ENCODE peak calls at places on chromosomes 16 and 17, in four cellular contexts. One of them, this sample, is unnamed.

GRCh38 chr17:781920-782731 is at the start of the genes GLOD4 and MRM3:
- DNase-seq in K562: peak; percentile 90
- DNase-seq in GM12878: peak; percentile 72
- DNase-seq in GM12891: peak; percentile 97
- DNase-seq in this sample: peak; percentile 77

GRCh38 chr16:59459811-59460210 is 725.7 kb upstream of the GOT2 start:
- DNase-seq in GM12891: no peak
- DNase-seq in K562: no peak
- DNase-seq in GM12878: no peak
- DNase-seq in this sample: no peak

GRCh38 chr16:52756812-52757517 is 210.0 kb upstream of the TOX3 start:
- DNase-seq in GM12878: no peak
- DNase-seq in GM12891: no peak
- DNase-seq in K562: no peak
- DNase-seq in this sample: no peak

GRCh38 chr16:64996641-64997040 is 125.2 kb downstream of the CDH11 start:
- DNase-seq in GM12891: no peak
- DNase-seq in GM12878: no peak
- DNase-seq in K562: no peak
- DNase-seq in this sample: no peak

GRCh38 chr16:25434061-25434460 is 176.4 kb upstream of the ZKSCAN2 start:
- DNase-seq in GM12891: no peak
- DNase-seq in K562: no peak
- DNase-seq in GM12878: no peak
- DNase-seq in this sample: no peak

GRCh38 chr17:58447039-58447975 is 30.0 kb upstream of the RNF43 start:
- DNase-seq in K562: peak; percentile 74
- DNase-seq in GM12891: peak; percentile 35
- DNase-seq in GM12878: peak; percentile 53
- DNase-seq in this sample: peak; percentile 68

GRCh38 chr17:48883171-48883570 is 9.4 kb upstream of the ATP5MC1 start:
- DNase-seq in K562: no peak
- DNase-seq in GM12891: no peak
- DNase-seq in GM12878: no peak
- DNase-seq in this sample: no peak

GRCh38 chr16:75121949-75122568 is 5.5 kb upstream of the LDHD start:
- DNase-seq in GM12878: no peak
- DNase-seq in GM12891: no peak
- DNase-seq in K562: no peak
- DNase-seq in this sample: no peak

GRCh38 chr16:87199901-87200300 is 117.3 kb downstream of the C16orf95 start:
- DNase-seq in GM12891: no peak
- DNase-seq in GM12878: no peak
- DNase-seq in K562: no peak
- DNase-seq in this sample: no peak

GRCh38 chr16:67528870-67529638 is 425 bp downstream of the RIPOR1 start:
- DNase-seq in GM12878: no peak
- DNase-seq in K562: no peak
- DNase-seq in GM12891: no peak
- DNase-seq in this sample: peak; percentile 38

GRCh38 chr17:9973689-9974459 is 68.8 kb upstream of the RCVRN start:
- DNase-seq in GM12891: no peak
- DNase-seq in GM12878: no peak
- DNase-seq in K562: no peak
- DNase-seq in this sample: no peak
- TF ChIP-seq SPI1 in GM12891: no peak
- TF ChIP-seq SPI1 in GM12878: no peak
- TF ChIP-seq SPI1 in K562: no peak
- TF ChIP-seq SPI1 in this sample: no peak

GRCh38 chr17:78599419-78599818 is 22.2 kb upstream of the DNAH17 start:
- DNase-seq in GM12891: no peak
- DNase-seq in GM12878: no peak
- DNase-seq in K562: no peak
- DNase-seq in this sample: no peak

GRCh38 chr17:78597923-78598545 is 20.8 kb upstream of the DNAH17 start:
- DNase-seq in GM12891: no peak
- DNase-seq in K562: no peak
- DNase-seq in GM12878: no peak
- DNase-seq in this sample: no peak

GRCh38 chr17:78601577-78602190 is 24.5 kb upstream of the DNAH17 start:
- DNase-seq in K562: no peak
- DNase-seq in GM12891: no peak
- DNase-seq in GM12878: no peak
- DNase-seq in this sample: no peak

GRCh38 chr17:78602246-78602645 is 25.1 kb upstream of the DNAH17 start:
- DNase-seq in K562: no peak
- DNase-seq in GM12878: no peak
- DNase-seq in GM12891: no peak
- DNase-seq in this sample: no peak

GRCh38 chr17:78600181-78600651 is 23.0 kb upstream of the DNAH17 start:
- DNase-seq in K562: no peak
- DNase-seq in GM12878: no peak
- DNase-seq in GM12891: no peak
- DNase-seq in this sample: no peak
- TF ChIP-seq SPI1 in K562: no peak
- TF ChIP-seq SPI1 in GM12878: no peak
- TF ChIP-seq SPI1 in GM12891: no peak
- TF ChIP-seq SPI1 in this sample: no peak

GRCh38 chr17:64130559-64131001 is 636 bp upstream of the ERN1 start:
- DNase-seq in K562: no peak
- DNase-seq in GM12891: no peak
- DNase-seq in GM12878: peak; percentile 68
- DNase-seq in this sample: no peak
- TF ChIP-seq SPI1 in K562: no peak
- TF ChIP-seq SPI1 in GM12891: peak; percentile 21
- TF ChIP-seq SPI1 in GM12878: peak; percentile 66
- TF ChIP-seq SPI1 in this sample: no peak

GRCh38 chr16:16915771-16916170 is 536.8 kb downstream of the NPIPA7 start:
- DNase-seq in GM12878: no peak
- DNase-seq in GM12891: no peak
- DNase-seq in K562: no peak
- DNase-seq in this sample: no peak

DNA sequence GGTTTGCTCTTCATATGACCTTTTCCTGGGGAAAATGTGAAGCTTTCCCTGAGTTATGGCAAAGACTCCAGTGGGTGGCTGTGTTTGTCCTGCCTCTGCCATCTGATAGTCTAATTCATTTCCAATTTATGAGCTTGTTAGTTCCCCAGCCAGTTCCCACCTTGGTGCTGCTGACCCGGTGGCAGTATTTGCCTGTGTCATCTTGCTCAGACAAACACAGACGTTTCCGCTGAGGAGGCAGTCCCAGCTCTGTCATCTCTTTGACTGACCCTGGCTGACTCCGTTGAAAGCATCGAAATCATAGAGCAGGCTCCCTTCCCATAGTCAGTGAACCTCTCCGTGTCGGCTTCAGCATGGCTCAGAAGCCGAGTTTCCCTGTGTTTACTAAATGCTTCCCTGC is 538.3 kb downstream of the NPIPA7 start:
- DNase-seq in K562: no peak
- DNase-seq in GM12891: no peak
- DNase-seq in GM12878: no peak
- DNase-seq in this sample: no peak
- TF ChIP-seq SPI1 in K562: no peak
- TF ChIP-seq SPI1 in GM12891: no peak
- TF ChIP-seq SPI1 in GM12878: no peak
- TF ChIP-seq SPI1 in this sample: no peak

GRCh38 chr17:47649972-47650524 is 329 bp downstream of the KPNB1 start:
- DNase-seq in K562: no peak
- DNase-seq in GM12891: peak; percentile 34
- DNase-seq in GM12878: no peak
- DNase-seq in this sample: peak; percentile 79
- TF ChIP-seq SPI1 in K562: peak; percentile 67
- TF ChIP-seq SPI1 in GM12891: no peak
- TF ChIP-seq SPI1 in GM12878: no peak
- TF ChIP-seq SPI1 in this sample: no peak

GRCh38 chr17:73690581-73691135 is 46.4 kb upstream of the SDK2 start:
- DNase-seq in GM12891: no peak
- DNase-seq in GM12878: no peak
- DNase-seq in K562: peak; percentile 44
- DNase-seq in this sample: no peak
- TF ChIP-seq SPI1 in GM12891: no peak
- TF ChIP-seq SPI1 in GM12878: no peak
- TF ChIP-seq SPI1 in K562: no peak
- TF ChIP-seq SPI1 in this sample: no peak

GRCh38 chr17:32822996-32823395 is 53.9 kb downstream of the MYO1D start:
- DNase-seq in GM12891: no peak
- DNase-seq in K562: no peak
- DNase-seq in GM12878: no peak
- DNase-seq in this sample: no peak
- TF ChIP-seq SPI1 in GM12891: no peak
- TF ChIP-seq SPI1 in K562: no peak
- TF ChIP-seq SPI1 in GM12878: no peak
- TF ChIP-seq SPI1 in this sample: no peak

DNA sequence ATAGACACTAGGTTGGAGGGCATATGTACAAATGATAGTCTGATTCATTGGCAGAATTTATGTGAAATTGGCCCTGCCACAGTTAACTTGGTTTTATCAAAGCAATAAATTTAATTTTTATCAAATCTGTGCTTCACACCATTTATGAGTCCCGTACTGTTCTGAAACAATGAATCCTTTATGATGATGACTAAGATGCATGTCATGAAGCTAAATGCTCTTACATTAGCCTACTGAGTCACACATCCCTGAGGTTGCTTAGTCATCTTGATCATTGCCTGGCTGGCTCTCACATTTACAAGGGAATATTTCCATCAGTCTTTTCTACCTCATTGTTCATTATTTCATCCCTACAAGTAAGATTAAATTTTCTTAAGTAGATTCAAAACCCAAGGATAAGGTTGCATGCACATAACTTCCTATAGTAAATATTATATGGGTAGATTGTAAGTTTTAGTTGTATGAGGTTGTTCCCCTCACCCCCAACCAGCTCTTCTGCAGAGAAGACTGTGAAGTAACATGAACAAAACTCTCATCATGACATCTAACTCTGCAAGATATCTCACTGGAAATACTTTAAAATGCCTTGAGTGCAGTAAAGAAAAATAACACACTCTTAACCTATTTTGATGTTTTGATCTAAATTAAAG is 170.7 kb downstream of the CYB561 start:
- DNase-seq in GM12878: no peak
- DNase-seq in GM12891: no peak
- DNase-seq in K562: peak; percentile 28
- DNase-seq in this sample: peak; percentile 31
- TF ChIP-seq SPI1 in GM12878: no peak
- TF ChIP-seq SPI1 in GM12891: no peak
- TF ChIP-seq SPI1 in K562: no peak
- TF ChIP-seq SPI1 in this sample: no peak

DNA sequence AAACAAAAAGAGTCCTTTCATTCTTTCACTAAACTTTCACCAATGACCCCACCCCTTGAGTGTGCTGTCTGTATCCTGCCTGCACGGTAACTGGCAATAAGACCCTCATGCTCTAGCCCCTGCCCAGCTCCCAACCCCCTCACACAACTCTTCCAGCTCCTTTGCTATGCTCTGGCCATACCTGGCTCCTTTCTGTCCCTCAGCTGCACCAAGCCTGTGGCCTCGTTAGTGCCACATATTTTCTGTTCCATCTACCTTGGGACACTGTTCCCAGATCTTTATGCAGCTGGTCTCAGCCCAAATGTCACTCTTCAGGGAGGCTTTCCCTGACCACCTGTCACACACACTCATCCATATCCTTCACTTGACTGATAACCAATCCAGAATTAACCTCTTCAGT is 47.3 kb downstream of the C16orf82 start:
- DNase-seq in GM12891: no peak
- DNase-seq in K562: no peak
- DNase-seq in GM12878: no peak
- DNase-seq in this sample: no peak
- TF ChIP-seq SPI1 in GM12891: no peak
- TF ChIP-seq SPI1 in K562: no peak
- TF ChIP-seq SPI1 in GM12878: no peak
- TF ChIP-seq SPI1 in this sample: no peak